ENCODE peak calls at places on chromosomes 6 and 20, in nine cellular contexts. B, M, D, A, N, G, R, E and J are unnamed samples. For H3K36me3 and H3K4me1, the result is how much of the 10 kb centered on the place peaks cover.

GRCh38 chr6:35776364-35777215 is at the start of gene CLPSL2:
- DNase-seq in B (peak), M (no peak), D (peak), A (peak), N (no peak), G (no peak), R (peak), E (peak), J (no peak)

GRCh38 chr20:59176812-59177211 is 13.2 kb downstream of the ZNF831 start:
- DNase-seq in B (no peak), M (no peak), D (no peak), A (no peak), N (no peak), G (no peak), R (no peak), E (no peak), J (no peak)

GRCh38 chr6:110113989-110114388 is 65.5 kb downstream of the WASF1 start:
- DNase-seq in B (no peak), M (no peak), D (no peak), A (no peak), N (no peak), G (no peak), R (no peak), E (no peak), J (no peak)

GRCh38 chr6:13987400-13987865 is 62.7 kb downstream of the RNF182 start:
- DNase-seq in B (no peak), M (no peak), D (no peak), A (no peak), N (no peak), G (no peak), R (no peak), E (no peak), J (no peak)

GRCh38 chr6:17210683-17211082 is 70.5 kb upstream of the RBM24 start:
- DNase-seq in B (no peak), M (no peak), D (no peak), A (no peak), N (no peak), G (no peak), R (no peak), E (no peak), J (no peak)

GRCh38 chr20:49534314-49534713 is 33.6 kb downstream of the PTGIS start:
- DNase-seq in B (peak), M (peak), D (peak), A (peak), N (no peak), G (peak), R (peak), E (no peak), J (no peak)

GRCh38 chr6:69349776-69350175 is 447.0 kb downstream of the LMBRD1 start:
- DNase-seq in B (no peak), M (no peak), D (no peak), A (no peak), N (no peak), G (no peak), R (no peak), E (no peak), J (no peak)

GRCh38 chr6:147961473-147962141 is 381.0 kb upstream of the SASH1 start:
- DNase-seq in B (no peak), M (no peak), D (no peak), A (no peak), N (no peak), G (no peak), R (no peak), E (no peak), J (no peak)

GRCh38 chr20:36214684-36215256 is 21.5 kb upstream of the AAR2 start:
- DNase-seq in B (no peak), M (no peak), D (peak), A (no peak), N (no peak), G (no peak), R (peak), E (no peak), J (no peak)

GRCh38 chr20:23180451-23180921 is 94.4 kb upstream of the CD93 start:
- DNase-seq in B (no peak), M (no peak), D (no peak), A (no peak), N (no peak), G (no peak), R (no peak), E (no peak), J (no peak)

GRCh38 chr6:168157272-168158007 is 78.4 kb upstream of the FRMD1 start:
- DNase-seq in B (no peak), M (no peak), D (no peak), A (no peak), N (no peak), G (no peak), R (peak), E (no peak), J (no peak)

GRCh38 chr20:47792021-47792618 is 6.8 kb upstream of the SULF2 start:
- DNase-seq in B (peak), M (no peak), D (no peak), A (peak), N (peak), G (peak), R (no peak), E (no peak), J (no peak)

GRCh38 chr6:30687659-30688431 is 1.4 kb upstream of the PPP1R18 start:
- DNase-seq in B (no peak), M (no peak), D (no peak), A (no peak), N (no peak), G (no peak), R (peak), E (no peak), J (no peak)

GRCh38 chr6:140438346-140438735 is 1063.9 kb upstream of the CITED2 start:
- DNase-seq in B (no peak), M (no peak), D (no peak), A (no peak), N (no peak), G (no peak), R (no peak), E (no peak), J (no peak)

GRCh38 chr20:54320148-54320607 is 112.3 kb downstream of the PFDN4 start:
- DNase-seq in B (no peak), M (no peak), D (no peak), A (no peak), N (no peak), G (no peak), R (peak), E (no peak), J (no peak)

GRCh38 chr20:51529758-51530157 is 12.8 kb downstream of the NFATC2 start:
- DNase-seq in B (no peak), M (no peak), D (no peak), A (peak), N (no peak), G (no peak), R (no peak), E (no peak), J (no peak)

GRCh38 chr6:125842091-125842626 is 51.4 kb downstream of the NCOA7 start:
- DNase-seq in B (no peak), M (no peak), D (no peak), A (no peak), N (no peak), G (no peak), R (no peak), E (no peak), J (no peak)

GRCh38 chr6:26270903-26271639 is 93.9 kb upstream of the BTN3A2 start:
- DNase-seq in B (peak), M (peak), D (peak), A (peak), N (peak), G (peak), R (peak), E (peak), J (no peak)

GRCh38 chr6:126103993-126104392 is 117.7 kb downstream of the TRMT11 start:
- DNase-seq in B (no peak), M (no peak), D (no peak), A (no peak), N (no peak), G (no peak), R (no peak), E (no peak), J (no peak)

GRCh38 chr6:55040102-55040848 is 134.0 kb upstream of the HCRTR2 start:
- DNase-seq in B (no peak), M (no peak), D (no peak), A (no peak), N (no peak), G (no peak), R (no peak), E (no peak), J (no peak)

GRCh38 chr6:147170269-147170668 is 33.9 kb upstream of the STXBP5 start:
- DNase-seq in B (no peak), M (no peak), D (no peak), A (no peak), N (no peak), G (no peak), R (no peak), E (no peak), J (no peak)

GRCh38 chr20:48284837-48285236 is 499.6 kb upstream of the SULF2 start:
- DNase-seq in B (no peak), M (no peak), D (no peak), A (no peak), N (no peak), G (no peak), R (no peak), E (no peak), J (no peak)

GRCh38 chr20:34643919-34644318 is 33.0 kb downstream of the PIGU start:
- DNase-seq in B (peak), M (no peak), D (no peak), A (no peak), N (no peak), G (no peak), R (no peak), E (no peak), J (no peak)

GRCh38 chr20:57524511-57525176 is at the start of gene CTCFL:
- DNase-seq in B (no peak), M (no peak), D (no peak), A (no peak), N (no peak), G (no peak), R (peak), E (no peak), J (no peak)
- TF ChIP-seq CTCF in B (no peak), M (no peak), D (no peak), A (no peak), N (no peak), G (no peak), R (no peak), E (no peak), J (no peak)

DNA sequence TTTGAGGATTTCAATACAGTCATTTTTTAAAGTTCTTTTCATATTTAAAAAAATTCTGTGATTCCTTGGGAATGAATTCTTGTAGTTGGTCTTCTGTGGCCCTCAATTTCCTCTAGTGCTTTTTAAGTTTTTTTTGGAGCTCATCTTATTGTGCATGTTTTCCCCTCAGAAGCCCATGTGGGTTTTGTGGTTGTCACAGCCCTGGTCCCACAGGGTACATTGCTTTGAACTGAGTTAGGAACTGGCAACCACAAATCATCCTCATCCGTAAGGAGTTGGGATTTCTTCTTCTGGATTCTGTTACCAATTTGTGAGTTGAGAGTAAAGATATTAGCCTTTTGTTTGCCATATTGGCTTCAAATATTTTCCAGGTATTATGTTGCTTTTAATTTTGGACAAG is 89.9 kb downstream of the AKAP7 start:
- DNase-seq in B (no peak), M (no peak), D (no peak), A (no peak), N (no peak), G (no peak), R (no peak), E (no peak), J (no peak)
- H3K36me3 ChIP-seq in B (under half), M (under half), D (under half), A (under half), N (under half), G (under half), R (under half), E (under half), J (under half)

GRCh38 chr6:137872071-137872470 is 5.0 kb downstream of the TNFAIP3 start:
- DNase-seq in B (no peak), M (no peak), D (no peak), A (no peak), N (no peak), G (no peak), R (no peak), E (no peak), J (no peak)

GRCh38 chr6:137870744-137871247 is 3.7 kb downstream of the TNFAIP3 start:
- DNase-seq in B (no peak), M (no peak), D (no peak), A (no peak), N (no peak), G (no peak), R (peak), E (no peak), J (no peak)

GRCh38 chr6:137869781-137870180 is 2.7 kb downstream of the TNFAIP3 start:
- DNase-seq in B (no peak), M (no peak), D (no peak), A (no peak), N (no peak), G (no peak), R (no peak), E (no peak), J (no peak)

GRCh38 chr6:137870286-137870685 is 3.2 kb downstream of the TNFAIP3 start:
- DNase-seq in B (no peak), M (no peak), D (no peak), A (no peak), N (no peak), G (no peak), R (no peak), E (no peak), J (no peak)

GRCh38 chr6:137871299-137871698 is 4.2 kb downstream of the TNFAIP3 start:
- DNase-seq in B (no peak), M (no peak), D (no peak), A (no peak), N (no peak), G (no peak), R (no peak), E (no peak), J (no peak)
- H3K4me1 ChIP-seq in B (half or more), M (under half), D (under half), A (under half), N (under half), G (under half), R (under half), E (half or more), J (under half)

GRCh38 chr20:17569616-17570346 is at the start of gene DSTN:
- DNase-seq in B (peak), M (peak), D (peak), A (peak), N (peak), G (peak), R (peak), E (peak), J (peak)

GRCh38 chr20:17571153-17571527 is 1.3 kb downstream of the DSTN start:
- DNase-seq in B (no peak), M (no peak), D (no peak), A (no peak), N (no peak), G (no peak), R (no peak), E (no peak), J (no peak)

GRCh38 chr20:17571967-17572638 is 2.2 kb downstream of the DSTN start:
- DNase-seq in B (no peak), M (no peak), D (no peak), A (peak), N (no peak), G (no peak), R (no peak), E (no peak), J (no peak)

GRCh38 chr20:17568972-17569471 is 853 bp upstream of the DSTN start:
- DNase-seq in B (peak), M (no peak), D (peak), A (peak), N (peak), G (peak), R (peak), E (peak), J (no peak)

DNA sequence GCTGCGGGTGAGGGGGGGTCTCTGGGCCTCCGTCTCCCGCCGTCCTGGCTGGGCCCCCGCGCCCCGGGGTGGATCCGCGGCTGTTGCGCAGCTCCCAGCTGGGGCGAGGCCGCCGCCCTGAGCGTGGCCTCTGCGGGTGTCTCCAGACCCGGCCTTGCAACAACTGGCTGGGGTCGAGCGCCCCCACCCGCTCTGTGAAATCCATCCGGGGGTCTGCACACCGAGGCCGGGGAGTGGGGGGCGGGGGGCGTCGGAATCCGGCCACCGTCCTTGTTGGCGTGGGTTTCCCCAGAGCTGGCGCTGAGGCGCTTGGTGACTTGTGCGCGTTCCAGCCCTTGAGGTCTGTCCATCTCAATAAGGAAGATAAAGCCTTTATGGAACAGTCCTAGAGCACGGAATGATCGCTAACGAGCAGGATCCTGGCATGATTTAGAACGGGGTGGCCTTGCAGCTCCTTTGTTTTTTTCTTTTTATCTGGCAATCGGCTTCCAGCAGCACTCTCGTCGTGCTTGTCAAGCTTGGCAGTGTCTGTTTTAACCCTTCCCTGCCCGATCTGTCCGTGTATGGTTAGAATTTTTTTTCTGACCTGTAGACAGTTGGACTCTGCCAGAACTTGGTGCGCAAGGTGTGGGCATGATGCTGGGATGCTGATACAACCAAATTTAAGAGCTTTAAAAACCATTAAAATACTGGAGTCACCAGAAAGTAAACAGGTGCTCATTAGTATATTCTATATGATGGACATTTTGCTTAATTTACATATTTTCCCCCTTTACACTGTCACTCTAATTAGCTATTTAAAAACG is 675 bp downstream of the DSTN start:
- DNase-seq in B (peak), M (no peak), D (peak), A (peak), N (peak), G (peak), R (peak), E (peak), J (no peak)
- TF ChIP-seq CTCF in B (no peak), M (no peak), D (peak), A (no peak), N (no peak), G (no peak), R (peak), E (no peak), J (no peak)

DNA sequence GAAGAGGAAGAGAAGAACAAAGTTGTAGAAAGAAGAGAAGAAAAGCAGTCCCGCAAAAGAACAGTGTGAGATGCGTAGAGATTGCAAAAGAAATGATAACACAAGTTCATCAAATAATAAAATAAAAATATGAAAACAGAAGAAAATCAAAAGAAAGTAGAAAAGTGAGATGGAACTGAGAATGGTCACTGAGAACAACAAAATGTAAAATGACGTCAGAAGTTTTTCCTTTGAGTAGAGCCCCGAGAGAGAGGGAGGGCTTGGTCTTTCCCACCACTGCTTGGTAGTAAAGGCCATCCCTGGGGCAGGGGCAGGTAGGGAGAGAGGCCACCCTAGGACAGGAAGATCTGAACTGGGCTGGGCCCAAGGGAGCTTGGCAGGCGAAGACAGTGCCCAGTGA is 533.7 kb downstream of the QKI start:
- DNase-seq in B (no peak), M (no peak), D (no peak), A (no peak), N (no peak), G (no peak), R (no peak), E (no peak), J (no peak)
- H3K36me3 ChIP-seq in B (under half), M (under half), D (under half), A (under half), N (under half), G (under half), R (under half), E (under half), J (under half)

GRCh38 chr20:5797165-5797564 is 47.0 kb downstream of the SHLD1 start:
- DNase-seq in B (no peak), M (no peak), D (no peak), A (no peak), N (no peak), G (no peak), R (no peak), E (no peak), J (no peak)

GRCh38 chr20:5797843-5798462 is 47.8 kb downstream of the SHLD1 start:
- DNase-seq in B (no peak), M (peak), D (no peak), A (no peak), N (no peak), G (no peak), R (no peak), E (no peak), J (no peak)

GRCh38 chr20:5793916-5794315 is 43.7 kb downstream of the SHLD1 start:
- DNase-seq in B (no peak), M (no peak), D (no peak), A (no peak), N (no peak), G (no peak), R (no peak), E (no peak), J (no peak)

DNA sequence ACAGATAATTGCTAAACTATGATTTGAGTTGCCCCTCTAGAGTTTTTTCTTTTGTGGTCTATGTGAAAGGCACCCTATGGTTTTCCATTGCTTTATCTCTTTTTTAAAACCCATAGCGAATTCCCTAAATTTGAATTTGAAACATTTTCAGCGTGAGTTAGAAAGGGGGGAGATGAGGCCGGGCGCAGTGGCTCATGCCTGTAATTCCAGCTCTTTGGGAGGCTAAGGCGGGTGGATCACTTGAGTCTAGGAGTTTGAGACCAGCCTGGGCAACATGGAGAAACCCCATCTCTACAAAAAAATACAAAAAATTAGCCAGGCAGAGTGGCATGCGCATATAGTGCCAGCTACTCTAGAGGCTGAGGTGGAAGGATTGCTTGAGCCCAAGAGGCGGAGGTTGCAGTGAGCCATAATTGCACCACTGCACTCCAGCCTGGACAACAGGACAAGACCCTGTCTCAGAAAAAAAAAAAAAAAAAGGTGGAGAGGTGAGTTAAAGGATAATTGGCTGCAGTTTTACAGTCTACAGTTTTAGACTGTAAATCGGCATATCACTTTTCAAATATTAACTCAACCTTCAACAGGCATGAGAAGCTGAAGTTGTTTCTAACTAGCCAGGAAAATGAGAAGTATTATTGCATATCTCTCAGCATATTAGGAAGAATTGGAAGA is 46.3 kb downstream of the SHLD1 start:
- DNase-seq in B (no peak), M (no peak), D (no peak), A (no peak), N (no peak), G (no peak), R (no peak), E (no peak), J (no peak)
- H3K4me1 ChIP-seq in B (under half), M (under half), D (under half), A (under half), N (under half), G (under half), R (under half), E (under half), J (under half)

GRCh38 chr6:157407637-157408036 is 26.6 kb downstream of the ZDHHC14 start:
- DNase-seq in B (no peak), M (no peak), D (no peak), A (no peak), N (no peak), G (no peak), R (no peak), E (no peak), J (no peak)
- TF ChIP-seq CTCF in B (no peak), M (no peak), D (no peak), A (no peak), N (no peak), G (no peak), R (no peak), E (no peak), J (no peak)